ENCODE peak calls at places on chromosomes 5 and 9, in six cellular contexts. A is dorsolateral prefrontal cortex, E is neural progenitor cell, P is activated T-cell treated with anti-CD3 and anti-CD28 coated beads for 1 hour, V is EL, O is T-helper 2 cell. K is an unnamed sample.

GRCh38 chr9:115924669-115924987 is 229.0 kb upstream of the PAPPA start:
- DNase-seq in V (no peak), P (no peak), E (no peak), A (no peak), O (no peak), K (no peak)

GRCh38 chr5:54177058-54177457 is 133.3 kb downstream of the ARL15 start:
- DNase-seq in E (no peak), A (no peak), P (no peak), O (no peak), V (no peak), K (no peak)

GRCh38 chr5:124199902-124200301 is 546.5 kb downstream of the ZNF608 start:
- DNase-seq in P (no peak), V (no peak), E (no peak), A (no peak), O (no peak), K (no peak)

GRCh38 chr5:94672746-94673145 is 54.3 kb downstream of the SLF1 start:
- DNase-seq in E (no peak), V (no peak), A (no peak), O (no peak), P (no peak), K (no peak)

GRCh38 chr5:149338364-149338763 is 6.9 kb upstream of the GRPEL2 start:
- DNase-seq in V (no peak), E (no peak), O (no peak), P (no peak), A (no peak), K (no peak)

GRCh38 chr9:30075022-30075421 is 2309.4 kb upstream of the ACO1 start:
- DNase-seq in O (peak; percentile 1), P (no peak), A (no peak), E (no peak), V (no peak), K (no peak)

GRCh38 chr9:75087279-75087823 is 604 bp downstream of the NMRK1 start:
- DNase-seq in P (peak; percentile 25), E (peak; percentile 65), V (peak; percentile 57), O (peak; percentile 80), A (no peak), K (peak; percentile 45)

GRCh38 chr9:109558718-109559151 is 60.6 kb upstream of the PTPN3 start:
- DNase-seq in O (no peak), A (no peak), E (no peak), P (no peak), V (no peak), K (no peak)

GRCh38 chr5:10354048-10354872 is 765 bp downstream of the MARCHF6 start:
- DNase-seq in O (peak; percentile 57), E (peak; percentile 63), P (peak; percentile 29), V (peak; percentile 61), A (no peak), K (peak; percentile 64)

GRCh38 chr9:34558911-34559615 is 30.5 kb downstream of the CNTFR start:
- DNase-seq in A (no peak), P (no peak), E (no peak), V (no peak), O (no peak), K (no peak)

GRCh38 chr9:21764736-21765245 is 37.6 kb upstream of the MTAP start:
- DNase-seq in P (no peak), O (no peak), E (no peak), V (peak; percentile 26), A (no peak), K (peak; percentile 42)